ENCODE peak calls at places on chromosomes 5 and 9, in ten cellular contexts. J is stimulated activated naive CD4-positive, alpha-beta T cell; V is amniotic stem cell; I is stimulated activated CD8-positive, alpha-beta memory T cell treated with anti-CD3 and anti-CD28 coated beads, Interleukin-7, amount 100 ng/mL, for 48 hours; O is cerebellum; T is A172; N is dermis microvascular lymphatic vessel endothelial cell; Y is astrocyte of the cerebellum; C is pons; G is activated CD8-positive, alpha-beta memory T cell treated with anti-CD3 and anti-CD28 coated beads for 48 hours. P is an unnamed sample.

GRCh38 chr5:52665544-52665943 is 122.2 kb upstream of the ITGA1 start:
- DNase-seq in C (no peak), T (no peak), J (no peak), G (no peak), O (no peak), V (no peak), Y (no peak), I (no peak), N (peak; percentile 14), P (no peak)

GRCh38 chr9:96758845-96759673 is 18.8 kb downstream of the ZNF510 start:
- DNase-seq in G (no peak), Y (no peak), N (no peak), I (no peak), O (no peak), C (no peak), J (no peak), T (no peak), V (no peak), P (peak; percentile 2)

GRCh38 chr5:40877371-40877988 is 31.8 kb upstream of the C7 start:
- DNase-seq in O (no peak), V (no peak), J (no peak), T (no peak), N (no peak), Y (no peak), C (no peak), I (no peak), G (no peak), P (no peak)

GRCh38 chr5:9523090-9523813 is 22.6 kb downstream of the SEMA5A start:
- DNase-seq in O (no peak), N (no peak), C (no peak), Y (no peak), T (peak; percentile 76), I (no peak), J (no peak), V (no peak), G (no peak), P (peak; percentile 73)

GRCh38 chr9:111839981-111840380 is 45.2 kb upstream of the SHOC1 start:
- DNase-seq in T (no peak), I (no peak), J (no peak), N (no peak), V (no peak), Y (no peak), O (no peak), G (no peak), C (no peak), P (no peak)

GRCh38 chr9:128972956-128973355 is 25.5 kb downstream of the NUP188 start:
- DNase-seq in J (no peak), G (no peak), T (peak; percentile 82), V (peak; percentile 24), I (no peak), O (no peak), N (peak; percentile 61), C (no peak), Y (peak; percentile 47), P (peak; percentile 61)

GRCh38 chr5:78979117-78979742 is 5.9 kb downstream of the ARSB start:
- DNase-seq in C (no peak), G (no peak), Y (no peak), T (no peak), O (no peak), J (no peak), I (no peak), V (no peak), N (no peak), P (no peak)

GRCh38 chr9:14260101-14260500 is 53.8 kb downstream of the NFIB start:
- DNase-seq in G (no peak), V (no peak), J (no peak), Y (no peak), T (no peak), O (no peak), C (no peak), N (no peak), I (no peak), P (no peak)

GRCh38 chr9:134460904-134461303 is 134.6 kb downstream of the RXRA start:
- DNase-seq in V (no peak), O (no peak), J (no peak), G (no peak), N (no peak), I (no peak), Y (no peak), T (no peak), C (no peak), P (no peak)

GRCh38 chr9:122367779-122368460 is 2.9 kb upstream of the PTGS1 start:
- DNase-seq in N (no peak), T (no peak), I (no peak), V (no peak), O (no peak), Y (no peak), G (no peak), C (no peak), J (no peak), P (no peak)

GRCh38 chr5:149265559-149265958 is 6.1 kb upstream of the AFAP1L1 start:
- DNase-seq in Y (no peak), C (peak; percentile 48), O (no peak), V (peak; percentile 21), I (no peak), N (peak; percentile 76), T (peak; percentile 51), G (no peak), J (no peak), P (peak; percentile 47)